ENCODE peak calls at places on chromosomes 3 and 15, in nine cellular contexts. N is fibroblast of the conjunctiva; Q is T-helper 17 cell; S is effector CD4-positive, alpha-beta T cell; K is Kasumi-1; O is Caki2; E is stimulated activated CD8-positive, alpha-beta memory T cell treated with anti-CD3 and anti-CD28 coated beads, Interleukin-4, amount 100 ng/mL, for 1 hour; V is ELR; J is BJ. R is an unnamed sample.
A peak's percentile ranks its signal among the peaks of the same experiment; 100 is the strongest.

GRCh38 chr3:14383753-14384152 is 18.7 kb upstream of the SLC6A6 start:
- DNase-seq in N (no peak), Q (no peak), S (no peak), K (no peak), O (no peak), E (no peak), V (no peak), J (no peak), R (no peak)

GRCh38 chr15:77753238-77753873 is 120.6 kb upstream of the LINGO1 start:
- DNase-seq in N (no peak), Q (no peak), S (no peak), K (peak; percentile 25), O (peak; percentile 29), E (no peak), V (peak; percentile 18), J (no peak), R (no peak)

GRCh38 chr3:66144792-66145733 is 75.7 kb upstream of the SLC25A26 start:
- DNase-seq in N (no peak), Q (no peak), S (no peak), K (no peak), O (peak; percentile 70), E (no peak), V (peak; percentile 64), J (no peak), R (no peak)

GRCh38 chr3:108008106-108008505 is 82.7 kb downstream of the CD47 start:
- DNase-seq in N (no peak), Q (no peak), S (no peak), K (no peak), O (no peak), E (no peak), V (no peak), J (no peak), R (no peak)

GRCh38 chr15:93943607-93944006 is 287.8 kb upstream of the MCTP2 start:
- DNase-seq in N (no peak), Q (no peak), S (no peak), K (no peak), O (no peak), E (no peak), V (no peak), J (no peak), R (no peak)

GRCh38 chr3:189455009-189455408 is 176.2 kb upstream of the TP63 start:
- DNase-seq in N (no peak), Q (no peak), S (no peak), K (no peak), O (no peak), E (no peak), V (no peak), J (no peak), R (no peak)

GRCh38 chr15:53448215-53449001 is 311.1 kb downstream of the WDR72 start:
- DNase-seq in N (no peak), Q (no peak), S (no peak), K (no peak), O (no peak), E (no peak), V (no peak), J (no peak), R (no peak)

GRCh38 chr15:28974142-28974541 is 88.4 kb downstream of the APBA2 start:
- DNase-seq in N (no peak), Q (no peak), S (no peak), K (no peak), O (no peak), E (peak; percentile 23), V (no peak), J (no peak), R (peak; percentile 30)

GRCh38 chr15:66830358-66830757 is 128.3 kb downstream of the SMAD6 start:
- DNase-seq in N (peak; percentile 46), Q (no peak), S (no peak), K (peak; percentile 5), O (peak; percentile 28), E (no peak), V (peak; percentile 75), J (no peak), R (no peak)

GRCh38 chr3:56851966-56852884 is 50.5 kb upstream of the ARHGEF3 start:
- DNase-seq in N (no peak), Q (no peak), S (no peak), K (no peak), O (no peak), E (no peak), V (peak; percentile 7), J (no peak), R (no peak)

GRCh38 chr3:187963677-187964385 is 190.1 kb upstream of the LPP start:
- DNase-seq in N (no peak), Q (no peak), S (no peak), K (peak; percentile 11), O (no peak), E (no peak), V (no peak), J (no peak), R (no peak)

GRCh38 chr15:38050988-38051387 is 116.5 kb downstream of the TMCO5A start:
- DNase-seq in N (no peak), Q (no peak), S (no peak), K (no peak), O (no peak), E (no peak), V (no peak), J (no peak), R (no peak)

GRCh38 chr3:190182418-190183043 is 61.8 kb upstream of the P3H2 start:
- DNase-seq in N (no peak), Q (no peak), S (no peak), K (no peak), O (peak; percentile 92), E (no peak), V (peak; percentile 88), J (no peak), R (no peak)

GRCh38 chr3:36631549-36631948 is 132.8 kb downstream of the DCLK3 start:
- DNase-seq in N (no peak), Q (no peak), S (no peak), K (no peak), O (no peak), E (no peak), V (no peak), J (no peak), R (no peak)